ENCODE peak calls at places on chromosomes 13 and 19, in nine cellular contexts. One of them, this sample, is unnamed.

GRCh38 chr13:86633346-86633745 is 834.1 kb upstream of the SLITRK6 start:
- DNase-seq in cerebellar nuclear complex: no peak
- DNase-seq in stimulated activated CD4-positive, alpha-beta T cell treated with anti-CD3 and anti-CD28 coated beads, TNF-alpha, amount 100 ng/mL, for 4 hours: no peak
- DNase-seq in CD8-positive, alpha-beta memory T cell: no peak
- DNase-seq in endothelial cell of umbilical vein: no peak
- DNase-seq in amniotic stem cell: no peak
- DNase-seq in activated gamma-delta T cell treated with anti-CD3 and anti-CD28 coated beads, Interleukin-2, amount 50 U/mL, for 16 hours: no peak
- DNase-seq in anterior cingulate cortex: no peak
- DNase-seq in T-helper 9 cell: no peak
- DNase-seq in this sample: no peak

GRCh38 chr19:2478324-2478755 is 2.4 kb downstream of the GADD45B start:
- DNase-seq in cerebellar nuclear complex: no peak
- DNase-seq in stimulated activated CD4-positive, alpha-beta T cell treated with anti-CD3 and anti-CD28 coated beads, TNF-alpha, amount 100 ng/mL, for 4 hours: no peak
- DNase-seq in CD8-positive, alpha-beta memory T cell: peak; percentile 46
- DNase-seq in endothelial cell of umbilical vein: peak; percentile 60
- DNase-seq in amniotic stem cell: no peak
- DNase-seq in activated gamma-delta T cell treated with anti-CD3 and anti-CD28 coated beads, Interleukin-2, amount 50 U/mL, for 16 hours: peak; percentile 19
- DNase-seq in anterior cingulate cortex: peak; percentile 58
- DNase-seq in T-helper 9 cell: peak; percentile 54
- DNase-seq in this sample: peak; percentile 64

GRCh38 chr19:4575267-4575793 is 15.8 kb upstream of the SEMA6B start:
- DNase-seq in cerebellar nuclear complex: no peak
- DNase-seq in stimulated activated CD4-positive, alpha-beta T cell treated with anti-CD3 and anti-CD28 coated beads, TNF-alpha, amount 100 ng/mL, for 4 hours: no peak
- DNase-seq in CD8-positive, alpha-beta memory T cell: no peak
- DNase-seq in endothelial cell of umbilical vein: peak; percentile 97
- DNase-seq in amniotic stem cell: no peak
- DNase-seq in activated gamma-delta T cell treated with anti-CD3 and anti-CD28 coated beads, Interleukin-2, amount 50 U/mL, for 16 hours: no peak
- DNase-seq in anterior cingulate cortex: no peak
- DNase-seq in T-helper 9 cell: no peak
- DNase-seq in this sample: peak; percentile 89

GRCh38 chr13:26619321-26619720 is 61.8 kb downstream of the WASF3 start:
- DNase-seq in cerebellar nuclear complex: no peak
- DNase-seq in stimulated activated CD4-positive, alpha-beta T cell treated with anti-CD3 and anti-CD28 coated beads, TNF-alpha, amount 100 ng/mL, for 4 hours: no peak
- DNase-seq in CD8-positive, alpha-beta memory T cell: no peak
- DNase-seq in endothelial cell of umbilical vein: no peak
- DNase-seq in amniotic stem cell: no peak
- DNase-seq in activated gamma-delta T cell treated with anti-CD3 and anti-CD28 coated beads, Interleukin-2, amount 50 U/mL, for 16 hours: no peak
- DNase-seq in anterior cingulate cortex: no peak
- DNase-seq in T-helper 9 cell: no peak
- DNase-seq in this sample: peak; percentile 91

GRCh38 chr13:95083758-95084157 is 217.5 kb downstream of the ABCC4 start:
- DNase-seq in cerebellar nuclear complex: no peak
- DNase-seq in stimulated activated CD4-positive, alpha-beta T cell treated with anti-CD3 and anti-CD28 coated beads, TNF-alpha, amount 100 ng/mL, for 4 hours: no peak
- DNase-seq in CD8-positive, alpha-beta memory T cell: no peak
- DNase-seq in endothelial cell of umbilical vein: peak; percentile 86
- DNase-seq in amniotic stem cell: no peak
- DNase-seq in activated gamma-delta T cell treated with anti-CD3 and anti-CD28 coated beads, Interleukin-2, amount 50 U/mL, for 16 hours: no peak
- DNase-seq in anterior cingulate cortex: no peak
- DNase-seq in T-helper 9 cell: no peak
- DNase-seq in this sample: peak; percentile 90

GRCh38 chr19:54294539-54294938 is 13.6 kb upstream of the LILRB2 start:
- DNase-seq in cerebellar nuclear complex: no peak
- DNase-seq in stimulated activated CD4-positive, alpha-beta T cell treated with anti-CD3 and anti-CD28 coated beads, TNF-alpha, amount 100 ng/mL, for 4 hours: no peak
- DNase-seq in CD8-positive, alpha-beta memory T cell: no peak
- DNase-seq in endothelial cell of umbilical vein: no peak
- DNase-seq in amniotic stem cell: no peak
- DNase-seq in activated gamma-delta T cell treated with anti-CD3 and anti-CD28 coated beads, Interleukin-2, amount 50 U/mL, for 16 hours: no peak
- DNase-seq in anterior cingulate cortex: no peak
- DNase-seq in T-helper 9 cell: no peak
- DNase-seq in this sample: no peak

GRCh38 chr19:32874605-32875004 is 5.0 kb upstream of the SLC7A9 start:
- DNase-seq in cerebellar nuclear complex: no peak
- DNase-seq in stimulated activated CD4-positive, alpha-beta T cell treated with anti-CD3 and anti-CD28 coated beads, TNF-alpha, amount 100 ng/mL, for 4 hours: no peak
- DNase-seq in CD8-positive, alpha-beta memory T cell: no peak
- DNase-seq in endothelial cell of umbilical vein: no peak
- DNase-seq in amniotic stem cell: no peak
- DNase-seq in activated gamma-delta T cell treated with anti-CD3 and anti-CD28 coated beads, Interleukin-2, amount 50 U/mL, for 16 hours: no peak
- DNase-seq in anterior cingulate cortex: no peak
- DNase-seq in T-helper 9 cell: no peak
- DNase-seq in this sample: no peak

GRCh38 chr19:16850133-16850532 is 20.9 kb downstream of the SIN3B start:
- DNase-seq in cerebellar nuclear complex: no peak
- DNase-seq in stimulated activated CD4-positive, alpha-beta T cell treated with anti-CD3 and anti-CD28 coated beads, TNF-alpha, amount 100 ng/mL, for 4 hours: no peak
- DNase-seq in CD8-positive, alpha-beta memory T cell: no peak
- DNase-seq in endothelial cell of umbilical vein: no peak
- DNase-seq in amniotic stem cell: no peak
- DNase-seq in activated gamma-delta T cell treated with anti-CD3 and anti-CD28 coated beads, Interleukin-2, amount 50 U/mL, for 16 hours: no peak
- DNase-seq in anterior cingulate cortex: no peak
- DNase-seq in T-helper 9 cell: no peak
- DNase-seq in this sample: peak; percentile 80

GRCh38 chr13:101523732-101524131 is 71.3 kb downstream of the ITGBL1 start:
- DNase-seq in cerebellar nuclear complex: peak; percentile 6
- DNase-seq in stimulated activated CD4-positive, alpha-beta T cell treated with anti-CD3 and anti-CD28 coated beads, TNF-alpha, amount 100 ng/mL, for 4 hours: no peak
- DNase-seq in CD8-positive, alpha-beta memory T cell: no peak
- DNase-seq in endothelial cell of umbilical vein: peak; percentile 59
- DNase-seq in amniotic stem cell: no peak
- DNase-seq in activated gamma-delta T cell treated with anti-CD3 and anti-CD28 coated beads, Interleukin-2, amount 50 U/mL, for 16 hours: no peak
- DNase-seq in anterior cingulate cortex: no peak
- DNase-seq in T-helper 9 cell: no peak
- DNase-seq in this sample: peak; percentile 84

GRCh38 chr19:48772503-48772953 is 17.2 kb downstream of the FGF21 start:
- DNase-seq in cerebellar nuclear complex: no peak
- DNase-seq in stimulated activated CD4-positive, alpha-beta T cell treated with anti-CD3 and anti-CD28 coated beads, TNF-alpha, amount 100 ng/mL, for 4 hours: no peak
- DNase-seq in CD8-positive, alpha-beta memory T cell: no peak
- DNase-seq in endothelial cell of umbilical vein: peak; percentile 13
- DNase-seq in amniotic stem cell: no peak
- DNase-seq in activated gamma-delta T cell treated with anti-CD3 and anti-CD28 coated beads, Interleukin-2, amount 50 U/mL, for 16 hours: no peak
- DNase-seq in anterior cingulate cortex: no peak
- DNase-seq in T-helper 9 cell: no peak
- DNase-seq in this sample: no peak

GRCh38 chr19:54449701-54450069 is 686 bp downstream of the LENG8 start:
- DNase-seq in cerebellar nuclear complex: no peak
- DNase-seq in stimulated activated CD4-positive, alpha-beta T cell treated with anti-CD3 and anti-CD28 coated beads, TNF-alpha, amount 100 ng/mL, for 4 hours: no peak
- DNase-seq in CD8-positive, alpha-beta memory T cell: no peak
- DNase-seq in endothelial cell of umbilical vein: no peak
- DNase-seq in amniotic stem cell: no peak
- DNase-seq in activated gamma-delta T cell treated with anti-CD3 and anti-CD28 coated beads, Interleukin-2, amount 50 U/mL, for 16 hours: no peak
- DNase-seq in anterior cingulate cortex: no peak
- DNase-seq in T-helper 9 cell: no peak
- DNase-seq in this sample: peak; percentile 37

GRCh38 chr13:79307866-79308298 is 98.2 kb downstream of the RBM26 start:
- DNase-seq in cerebellar nuclear complex: no peak
- DNase-seq in stimulated activated CD4-positive, alpha-beta T cell treated with anti-CD3 and anti-CD28 coated beads, TNF-alpha, amount 100 ng/mL, for 4 hours: no peak
- DNase-seq in CD8-positive, alpha-beta memory T cell: no peak
- DNase-seq in endothelial cell of umbilical vein: no peak
- DNase-seq in amniotic stem cell: no peak
- DNase-seq in activated gamma-delta T cell treated with anti-CD3 and anti-CD28 coated beads, Interleukin-2, amount 50 U/mL, for 16 hours: no peak
- DNase-seq in anterior cingulate cortex: no peak
- DNase-seq in T-helper 9 cell: no peak
- DNase-seq in this sample: peak; percentile 61

GRCh38 chr13:109784590-109785140 is 1.7 kb downstream of the IRS2 start:
- DNase-seq in cerebellar nuclear complex: no peak
- DNase-seq in stimulated activated CD4-positive, alpha-beta T cell treated with anti-CD3 and anti-CD28 coated beads, TNF-alpha, amount 100 ng/mL, for 4 hours: peak; percentile 57
- DNase-seq in CD8-positive, alpha-beta memory T cell: peak; percentile 34
- DNase-seq in endothelial cell of umbilical vein: peak; percentile 51
- DNase-seq in amniotic stem cell: peak; percentile 15
- DNase-seq in activated gamma-delta T cell treated with anti-CD3 and anti-CD28 coated beads, Interleukin-2, amount 50 U/mL, for 16 hours: no peak
- DNase-seq in anterior cingulate cortex: peak; percentile 78
- DNase-seq in T-helper 9 cell: peak; percentile 65
- DNase-seq in this sample: peak; percentile 62

GRCh38 chr13:80841346-80841882 is 500.5 kb upstream of the SPRY2 start:
- DNase-seq in cerebellar nuclear complex: no peak
- DNase-seq in stimulated activated CD4-positive, alpha-beta T cell treated with anti-CD3 and anti-CD28 coated beads, TNF-alpha, amount 100 ng/mL, for 4 hours: no peak
- DNase-seq in CD8-positive, alpha-beta memory T cell: no peak
- DNase-seq in endothelial cell of umbilical vein: peak; percentile 2
- DNase-seq in amniotic stem cell: no peak
- DNase-seq in activated gamma-delta T cell treated with anti-CD3 and anti-CD28 coated beads, Interleukin-2, amount 50 U/mL, for 16 hours: no peak
- DNase-seq in anterior cingulate cortex: no peak
- DNase-seq in T-helper 9 cell: no peak
- DNase-seq in this sample: no peak

GRCh38 chr19:32767951-32768679 is 48.5 kb downstream of the TDRD12 start:
- DNase-seq in cerebellar nuclear complex: no peak
- DNase-seq in stimulated activated CD4-positive, alpha-beta T cell treated with anti-CD3 and anti-CD28 coated beads, TNF-alpha, amount 100 ng/mL, for 4 hours: no peak
- DNase-seq in CD8-positive, alpha-beta memory T cell: no peak
- DNase-seq in endothelial cell of umbilical vein: no peak
- DNase-seq in amniotic stem cell: no peak
- DNase-seq in activated gamma-delta T cell treated with anti-CD3 and anti-CD28 coated beads, Interleukin-2, amount 50 U/mL, for 16 hours: no peak
- DNase-seq in anterior cingulate cortex: no peak
- DNase-seq in T-helper 9 cell: no peak
- DNase-seq in this sample: no peak

GRCh38 chr13:100443278-100443997 is 145.2 kb downstream of the GGACT start:
- DNase-seq in cerebellar nuclear complex: no peak
- DNase-seq in stimulated activated CD4-positive, alpha-beta T cell treated with anti-CD3 and anti-CD28 coated beads, TNF-alpha, amount 100 ng/mL, for 4 hours: no peak
- DNase-seq in CD8-positive, alpha-beta memory T cell: no peak
- DNase-seq in endothelial cell of umbilical vein: no peak
- DNase-seq in amniotic stem cell: no peak
- DNase-seq in activated gamma-delta T cell treated with anti-CD3 and anti-CD28 coated beads, Interleukin-2, amount 50 U/mL, for 16 hours: no peak
- DNase-seq in anterior cingulate cortex: no peak
- DNase-seq in T-helper 9 cell: no peak
- DNase-seq in this sample: no peak

GRCh38 chr19:1177322-1178114 is 3.5 kb upstream of the SBNO2 start:
- DNase-seq in cerebellar nuclear complex: no peak
- DNase-seq in stimulated activated CD4-positive, alpha-beta T cell treated with anti-CD3 and anti-CD28 coated beads, TNF-alpha, amount 100 ng/mL, for 4 hours: no peak
- DNase-seq in CD8-positive, alpha-beta memory T cell: no peak
- DNase-seq in endothelial cell of umbilical vein: peak; percentile 63
- DNase-seq in amniotic stem cell: peak; percentile 90
- DNase-seq in activated gamma-delta T cell treated with anti-CD3 and anti-CD28 coated beads, Interleukin-2, amount 50 U/mL, for 16 hours: no peak
- DNase-seq in anterior cingulate cortex: no peak
- DNase-seq in T-helper 9 cell: no peak
- DNase-seq in this sample: peak; percentile 97

GRCh38 chr19:12996542-12997094 is 1.3 kb downstream of the NFIX start:
- DNase-seq in cerebellar nuclear complex: no peak
- DNase-seq in stimulated activated CD4-positive, alpha-beta T cell treated with anti-CD3 and anti-CD28 coated beads, TNF-alpha, amount 100 ng/mL, for 4 hours: no peak
- DNase-seq in CD8-positive, alpha-beta memory T cell: no peak
- DNase-seq in endothelial cell of umbilical vein: peak; percentile 23
- DNase-seq in amniotic stem cell: no peak
- DNase-seq in activated gamma-delta T cell treated with anti-CD3 and anti-CD28 coated beads, Interleukin-2, amount 50 U/mL, for 16 hours: no peak
- DNase-seq in anterior cingulate cortex: peak; percentile 51
- DNase-seq in T-helper 9 cell: no peak
- DNase-seq in this sample: peak; percentile 22

GRCh38 chr19:35468637-35469036 is 20.6 kb downstream of the FFAR2 start:
- DNase-seq in cerebellar nuclear complex: no peak
- DNase-seq in stimulated activated CD4-positive, alpha-beta T cell treated with anti-CD3 and anti-CD28 coated beads, TNF-alpha, amount 100 ng/mL, for 4 hours: no peak
- DNase-seq in CD8-positive, alpha-beta memory T cell: peak; percentile 61
- DNase-seq in endothelial cell of umbilical vein: no peak
- DNase-seq in amniotic stem cell: no peak
- DNase-seq in activated gamma-delta T cell treated with anti-CD3 and anti-CD28 coated beads, Interleukin-2, amount 50 U/mL, for 16 hours: peak; percentile 49
- DNase-seq in anterior cingulate cortex: peak; percentile 19
- DNase-seq in T-helper 9 cell: peak; percentile 56
- DNase-seq in this sample: no peak

GRCh38 chr19:41309225-41310030 is 544 bp upstream of the CCDC97 start:
- DNase-seq in cerebellar nuclear complex: no peak
- DNase-seq in stimulated activated CD4-positive, alpha-beta T cell treated with anti-CD3 and anti-CD28 coated beads, TNF-alpha, amount 100 ng/mL, for 4 hours: no peak
- DNase-seq in CD8-positive, alpha-beta memory T cell: no peak
- DNase-seq in endothelial cell of umbilical vein: peak; percentile 33
- DNase-seq in amniotic stem cell: no peak
- DNase-seq in activated gamma-delta T cell treated with anti-CD3 and anti-CD28 coated beads, Interleukin-2, amount 50 U/mL, for 16 hours: no peak
- DNase-seq in anterior cingulate cortex: no peak
- DNase-seq in T-helper 9 cell: no peak
- DNase-seq in this sample: no peak

GRCh38 chr19:31518626-31519025 is 169.4 kb upstream of the TSHZ3 start:
- DNase-seq in cerebellar nuclear complex: no peak
- DNase-seq in stimulated activated CD4-positive, alpha-beta T cell treated with anti-CD3 and anti-CD28 coated beads, TNF-alpha, amount 100 ng/mL, for 4 hours: no peak
- DNase-seq in CD8-positive, alpha-beta memory T cell: no peak
- DNase-seq in endothelial cell of umbilical vein: no peak
- DNase-seq in amniotic stem cell: no peak
- DNase-seq in activated gamma-delta T cell treated with anti-CD3 and anti-CD28 coated beads, Interleukin-2, amount 50 U/mL, for 16 hours: no peak
- DNase-seq in anterior cingulate cortex: no peak
- DNase-seq in T-helper 9 cell: no peak
- DNase-seq in this sample: no peak

GRCh38 chr19:53019684-53020083 is 6.0 kb downstream of the ERVV-1 start:
- DNase-seq in cerebellar nuclear complex: no peak
- DNase-seq in stimulated activated CD4-positive, alpha-beta T cell treated with anti-CD3 and anti-CD28 coated beads, TNF-alpha, amount 100 ng/mL, for 4 hours: no peak
- DNase-seq in CD8-positive, alpha-beta memory T cell: no peak
- DNase-seq in endothelial cell of umbilical vein: no peak
- DNase-seq in amniotic stem cell: no peak
- DNase-seq in activated gamma-delta T cell treated with anti-CD3 and anti-CD28 coated beads, Interleukin-2, amount 50 U/mL, for 16 hours: no peak
- DNase-seq in anterior cingulate cortex: no peak
- DNase-seq in T-helper 9 cell: no peak
- DNase-seq in this sample: no peak

GRCh38 chr13:95292622-95293021 is 8.6 kb downstream of the ABCC4 start:
- DNase-seq in cerebellar nuclear complex: no peak
- DNase-seq in stimulated activated CD4-positive, alpha-beta T cell treated with anti-CD3 and anti-CD28 coated beads, TNF-alpha, amount 100 ng/mL, for 4 hours: no peak
- DNase-seq in CD8-positive, alpha-beta memory T cell: no peak
- DNase-seq in endothelial cell of umbilical vein: no peak
- DNase-seq in amniotic stem cell: no peak
- DNase-seq in activated gamma-delta T cell treated with anti-CD3 and anti-CD28 coated beads, Interleukin-2, amount 50 U/mL, for 16 hours: no peak
- DNase-seq in anterior cingulate cortex: no peak
- DNase-seq in T-helper 9 cell: no peak
- DNase-seq in this sample: no peak

GRCh38 chr19:47726467-47726866 is 13.2 kb downstream of the EHD2 start:
- DNase-seq in cerebellar nuclear complex: no peak
- DNase-seq in stimulated activated CD4-positive, alpha-beta T cell treated with anti-CD3 and anti-CD28 coated beads, TNF-alpha, amount 100 ng/mL, for 4 hours: no peak
- DNase-seq in CD8-positive, alpha-beta memory T cell: no peak
- DNase-seq in endothelial cell of umbilical vein: no peak
- DNase-seq in amniotic stem cell: no peak
- DNase-seq in activated gamma-delta T cell treated with anti-CD3 and anti-CD28 coated beads, Interleukin-2, amount 50 U/mL, for 16 hours: no peak
- DNase-seq in anterior cingulate cortex: no peak
- DNase-seq in T-helper 9 cell: no peak
- DNase-seq in this sample: peak; percentile 76

GRCh38 chr13:110697842-110698241 is 8.1 kb downstream of the CARS2 start:
- DNase-seq in cerebellar nuclear complex: no peak
- DNase-seq in stimulated activated CD4-positive, alpha-beta T cell treated with anti-CD3 and anti-CD28 coated beads, TNF-alpha, amount 100 ng/mL, for 4 hours: no peak
- DNase-seq in CD8-positive, alpha-beta memory T cell: no peak
- DNase-seq in endothelial cell of umbilical vein: no peak
- DNase-seq in amniotic stem cell: no peak
- DNase-seq in activated gamma-delta T cell treated with anti-CD3 and anti-CD28 coated beads, Interleukin-2, amount 50 U/mL, for 16 hours: no peak
- DNase-seq in anterior cingulate cortex: no peak
- DNase-seq in T-helper 9 cell: no peak
- DNase-seq in this sample: no peak

GRCh38 chr13:29548722-29549446 is 46.6 kb downstream of the SLC7A1 start:
- DNase-seq in cerebellar nuclear complex: no peak
- DNase-seq in stimulated activated CD4-positive, alpha-beta T cell treated with anti-CD3 and anti-CD28 coated beads, TNF-alpha, amount 100 ng/mL, for 4 hours: no peak
- DNase-seq in CD8-positive, alpha-beta memory T cell: no peak
- DNase-seq in endothelial cell of umbilical vein: peak; percentile 92
- DNase-seq in amniotic stem cell: no peak
- DNase-seq in activated gamma-delta T cell treated with anti-CD3 and anti-CD28 coated beads, Interleukin-2, amount 50 U/mL, for 16 hours: no peak
- DNase-seq in anterior cingulate cortex: no peak
- DNase-seq in T-helper 9 cell: no peak
- DNase-seq in this sample: peak; percentile 39

GRCh38 chr13:100275746-100276145 is 186.9 kb downstream of the PCCA start:
- DNase-seq in cerebellar nuclear complex: no peak
- DNase-seq in stimulated activated CD4-positive, alpha-beta T cell treated with anti-CD3 and anti-CD28 coated beads, TNF-alpha, amount 100 ng/mL, for 4 hours: no peak
- DNase-seq in CD8-positive, alpha-beta memory T cell: no peak
- DNase-seq in endothelial cell of umbilical vein: no peak
- DNase-seq in amniotic stem cell: no peak
- DNase-seq in activated gamma-delta T cell treated with anti-CD3 and anti-CD28 coated beads, Interleukin-2, amount 50 U/mL, for 16 hours: no peak
- DNase-seq in anterior cingulate cortex: no peak
- DNase-seq in T-helper 9 cell: no peak
- DNase-seq in this sample: no peak

GRCh38 chr13:44921931-44922758 is 67.1 kb downstream of the NUFIP1 start:
- DNase-seq in cerebellar nuclear complex: no peak
- DNase-seq in stimulated activated CD4-positive, alpha-beta T cell treated with anti-CD3 and anti-CD28 coated beads, TNF-alpha, amount 100 ng/mL, for 4 hours: no peak
- DNase-seq in CD8-positive, alpha-beta memory T cell: no peak
- DNase-seq in endothelial cell of umbilical vein: peak; percentile 55
- DNase-seq in amniotic stem cell: peak; percentile 80
- DNase-seq in activated gamma-delta T cell treated with anti-CD3 and anti-CD28 coated beads, Interleukin-2, amount 50 U/mL, for 16 hours: no peak
- DNase-seq in anterior cingulate cortex: no peak
- DNase-seq in T-helper 9 cell: no peak
- DNase-seq in this sample: peak; percentile 98

GRCh38 chr19:4980087-4980486 is 11.2 kb downstream of the KDM4B start:
- DNase-seq in cerebellar nuclear complex: no peak
- DNase-seq in stimulated activated CD4-positive, alpha-beta T cell treated with anti-CD3 and anti-CD28 coated beads, TNF-alpha, amount 100 ng/mL, for 4 hours: no peak
- DNase-seq in CD8-positive, alpha-beta memory T cell: no peak
- DNase-seq in endothelial cell of umbilical vein: no peak
- DNase-seq in amniotic stem cell: no peak
- DNase-seq in activated gamma-delta T cell treated with anti-CD3 and anti-CD28 coated beads, Interleukin-2, amount 50 U/mL, for 16 hours: no peak
- DNase-seq in anterior cingulate cortex: no peak
- DNase-seq in T-helper 9 cell: no peak
- DNase-seq in this sample: no peak

GRCh38 chr13:102317593-102317992 is 84.3 kb downstream of the FGF14 start:
- DNase-seq in cerebellar nuclear complex: peak; percentile 99
- DNase-seq in stimulated activated CD4-positive, alpha-beta T cell treated with anti-CD3 and anti-CD28 coated beads, TNF-alpha, amount 100 ng/mL, for 4 hours: no peak
- DNase-seq in CD8-positive, alpha-beta memory T cell: no peak
- DNase-seq in endothelial cell of umbilical vein: no peak
- DNase-seq in amniotic stem cell: no peak
- DNase-seq in activated gamma-delta T cell treated with anti-CD3 and anti-CD28 coated beads, Interleukin-2, amount 50 U/mL, for 16 hours: no peak
- DNase-seq in anterior cingulate cortex: no peak
- DNase-seq in T-helper 9 cell: no peak
- DNase-seq in this sample: peak; percentile 8

GRCh38 chr19:43551399-43552197 is 18.6 kb downstream of the ZNF575 start:
- DNase-seq in cerebellar nuclear complex: no peak
- DNase-seq in stimulated activated CD4-positive, alpha-beta T cell treated with anti-CD3 and anti-CD28 coated beads, TNF-alpha, amount 100 ng/mL, for 4 hours: no peak
- DNase-seq in CD8-positive, alpha-beta memory T cell: no peak
- DNase-seq in endothelial cell of umbilical vein: no peak
- DNase-seq in amniotic stem cell: no peak
- DNase-seq in activated gamma-delta T cell treated with anti-CD3 and anti-CD28 coated beads, Interleukin-2, amount 50 U/mL, for 16 hours: no peak
- DNase-seq in anterior cingulate cortex: no peak
- DNase-seq in T-helper 9 cell: no peak
- DNase-seq in this sample: no peak

This sample was measured in IMR-90.